ENCODE peak calls at places on chromosomes 13 and 19, in five cellular contexts. E is psoas muscle, I is heart left ventricle, Y is transverse colon, B is upper lobe of left lung. L is an unnamed sample.
A peak's percentile ranks its signal among the peaks of the same experiment; 100 is the strongest.

GRCh38 chr19:51294211-51294976 is 17.1 kb upstream of the IGLON5 start:
- DNase-seq in E (no peak), I (no peak), Y (no peak), B (no peak), L (no peak)

GRCh38 chr13:20193924-20194631 is 1.3 kb upstream of the GJB2 start:
- DNase-seq in E (no peak), I (no peak), Y (no peak), B (no peak), L (peak; percentile 29)

GRCh38 chr13:20136781-20137703 is 23.8 kb downstream of the GJA3 start:
- DNase-seq in E (no peak), I (no peak), Y (peak; percentile 67), B (no peak), L (no peak)

GRCh38 chr13:18954254-18954653 is 227.4 kb downstream of the TUBA3C start:
- DNase-seq in E (no peak), I (peak; percentile 20), Y (no peak), B (no peak), L (no peak)

GRCh38 chr13:57641071-57641470 is 9.5 kb downstream of the PCDH17 start:
- DNase-seq in E (no peak), I (no peak), Y (no peak), B (no peak), L (no peak)

GRCh38 chr13:44365008-44365407 is 8.6 kb upstream of the SERP2 start:
- DNase-seq in E (no peak), I (no peak), Y (no peak), B (no peak), L (no peak)

GRCh38 chr19:8041553-8041952 is 11.0 kb upstream of the CCL25 start:
- DNase-seq in E (no peak), I (no peak), Y (no peak), B (no peak), L (no peak)

GRCh38 chr19:40365613-40366401 is 17.3 kb downstream of the PLD3 start:
- DNase-seq in E (no peak), I (peak; percentile 79), Y (peak; percentile 50), B (peak; percentile 84), L (peak; percentile 8)

GRCh38 chr19:41409288-41409687 is 11.7 kb downstream of the BCKDHA start:
- DNase-seq in E (no peak), I (no peak), Y (no peak), B (peak; percentile 84), L (no peak)

GRCh38 chr13:102040812-102041211 is 361.0 kb downstream of the FGF14 start:
- DNase-seq in E (no peak), I (no peak), Y (no peak), B (no peak), L (no peak)

GRCh38 chr13:103134271-103134670 is 68.1 kb upstream of the SLC10A2 start:
- DNase-seq in E (no peak), I (no peak), Y (no peak), B (no peak), L (no peak)

GRCh38 chr13:36192166-36192565 is 22.2 kb downstream of the SOHLH2 start:
- DNase-seq in E (no peak), I (no peak), Y (no peak), B (no peak), L (no peak)

GRCh38 chr19:38731654-38732301 is 12.5 kb downstream of the CAPN12 start:
- DNase-seq in E (no peak), I (peak; percentile 48), Y (peak; percentile 75), B (peak; percentile 85), L (no peak)

GRCh38 chr13:78593652-78594494 is 9.5 kb downstream of the POU4F1 start:
- DNase-seq in E (no peak), I (no peak), Y (no peak), B (no peak), L (no peak)

GRCh38 chr19:39083983-39084731 is at the start of gene ACP7:
- DNase-seq in E (no peak), I (no peak), Y (no peak), B (no peak), L (no peak)

GRCh38 chr13:50513528-50513863 is 330.0 kb downstream of the DLEU7 start:
- DNase-seq in E (no peak), I (no peak), Y (no peak), B (no peak), L (no peak)

GRCh38 chr13:28337196-28338045 is 157.5 kb downstream of the FLT1 start:
- DNase-seq in E (no peak), I (no peak), Y (no peak), B (no peak), L (no peak)

GRCh38 chr13:20271441-20271840 is 39.3 kb upstream of the GJB6 start:
- DNase-seq in E (no peak), I (no peak), Y (no peak), B (no peak), L (no peak)

GRCh38 chr19:3646336-3647092 is 19.9 kb upstream of the CACTIN start:
- DNase-seq in E (no peak), I (no peak), Y (no peak), B (no peak), L (no peak)

GRCh38 chr19:56144816-56145215 is 3.7 kb downstream of the ZNF444 start:
- DNase-seq in E (no peak), I (no peak), Y (no peak), B (no peak), L (no peak)

GRCh38 chr19:10183926-10184325 is 10.8 kb downstream of the DNMT1 start:
- DNase-seq in E (no peak), I (no peak), Y (no peak), B (no peak), L (no peak)

GRCh38 chr13:97976551-97977375 is 23.3 kb downstream of the IPO5 start:
- DNase-seq in E (peak; percentile 94), I (peak; percentile 64), Y (peak; percentile 16), B (peak; percentile 23), L (no peak)

GRCh38 chr19:6362024-6362344 is 653 bp downstream of the CLPP start:
- DNase-seq in E (no peak), I (no peak), Y (no peak), B (no peak), L (no peak)

GRCh38 chr13:31221057-31221456 is 21.3 kb downstream of the B3GLCT start:
- DNase-seq in E (no peak), I (no peak), Y (no peak), B (no peak), L (no peak)

GRCh38 chr13:25329706-25330105 is 28.3 kb downstream of the NUP58 start:
- DNase-seq in E (no peak), I (no peak), Y (no peak), B (no peak), L (no peak)

DNA sequence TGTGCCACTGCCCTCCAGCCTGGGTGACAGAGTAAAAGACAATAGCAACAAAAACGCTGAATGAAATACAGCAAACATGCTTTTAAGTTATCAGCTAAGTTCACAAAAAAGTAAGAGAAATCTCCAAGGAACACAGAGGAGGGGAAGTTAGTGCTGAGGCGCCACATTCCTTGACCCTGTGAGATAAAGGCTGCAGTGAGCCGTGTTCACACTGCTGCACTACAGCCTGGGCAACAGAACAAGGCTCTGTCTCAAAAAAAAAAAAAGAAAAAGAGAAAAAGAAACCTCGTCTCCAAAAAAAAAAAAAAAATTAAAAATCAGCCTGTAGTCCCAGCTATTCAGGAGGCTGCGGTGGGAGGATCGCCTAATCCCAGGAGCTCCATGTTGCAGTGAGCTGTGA is 16.3 kb upstream of the DOCK6 start:
- DNase-seq in E (no peak), I (no peak), Y (no peak), B (no peak), L (no peak)
- H3K27ac ChIP-seq in E (no peak overlapping the region), I (peak overlapping the region; percentile 39), Y (no peak overlapping the region), B (no peak overlapping the region), L (no peak overlapping the region)

DNA sequence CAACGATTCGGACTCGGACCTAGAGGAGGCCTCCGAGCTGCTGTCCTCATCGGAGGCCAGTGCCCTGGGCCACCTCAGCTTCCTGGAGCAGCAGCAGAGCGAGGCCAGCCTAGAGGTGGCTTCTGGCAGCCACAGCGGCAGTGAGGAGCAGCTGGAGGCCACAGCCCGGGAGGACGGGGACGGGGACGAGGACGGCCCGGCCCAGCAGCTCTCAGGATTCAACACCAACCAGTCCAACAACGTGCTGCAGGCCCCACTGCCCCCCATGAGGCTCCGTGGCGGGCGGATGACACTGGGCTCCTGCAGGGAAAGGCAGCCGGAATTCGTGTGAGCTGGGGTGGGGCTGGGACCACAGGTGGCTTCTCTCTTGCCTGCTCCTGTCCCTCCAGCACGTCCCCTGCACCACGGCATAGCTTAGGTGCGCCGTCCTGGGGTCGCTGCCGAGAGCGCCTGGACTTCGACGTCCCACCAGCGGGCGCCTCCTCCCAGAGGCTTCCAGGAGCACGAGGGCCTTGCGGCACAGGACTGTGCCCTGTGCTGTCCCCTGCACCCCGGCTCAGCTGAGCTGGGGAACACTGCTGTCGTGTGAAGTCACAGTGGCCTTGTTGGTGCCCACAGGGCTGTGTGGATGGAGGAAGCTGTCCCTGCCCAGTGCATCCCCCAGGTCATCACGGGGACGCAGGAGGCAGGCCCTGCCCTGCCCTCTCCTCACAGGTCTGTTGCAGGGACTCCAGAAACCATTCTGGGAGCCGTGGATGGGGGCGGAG is 9.3 kb downstream of the POLR2E start:
- DNase-seq in E (peak; percentile 59), I (no peak), Y (no peak), B (no peak), L (no peak)
- H3K4me1 ChIP-seq in E (no peaks in the 10 kb centered on the region), I (peaks cover 3% of the 10 kb centered on the region), Y (peaks cover 3% of the 10 kb centered on the region), B (peaks cover 48% of the 10 kb centered on the region), L (peaks cover 66% of the 10 kb centered on the region)

GRCh38 chr19:16366433-16367268 is 42.0 kb downstream of the KLF2 start:
- DNase-seq in E (peak; percentile 65), I (no peak), Y (no peak), B (no peak), L (no peak)
- H3K4me3 ChIP-seq in E (peak overlapping the region; percentile 30), I (no peak overlapping the region), Y (no peak overlapping the region), B (no peak overlapping the region), L (peak overlapping the region; percentile 80)

GRCh38 chr19:15441317-15441716 is 8.4 kb downstream of the WIZ start:
- DNase-seq in E (no peak), I (no peak), Y (no peak), B (no peak), L (no peak)

GRCh38 chr19:15439821-15440641 is 9.7 kb downstream of the WIZ start:
- DNase-seq in E (peak; percentile 42), I (peak; percentile 65), Y (no peak), B (no peak), L (no peak)

GRCh38 chr19:15443838-15444237 is 5.9 kb downstream of the WIZ start:
- DNase-seq in E (peak; percentile 88), I (peak; percentile 75), Y (no peak), B (no peak), L (no peak)

GRCh38 chr19:15443325-15443724 is 6.4 kb downstream of the WIZ start:
- DNase-seq in E (peak; percentile 48), I (no peak), Y (no peak), B (no peak), L (no peak)

GRCh38 chr19:15442142-15442920 is 7.4 kb downstream of the WIZ start:
- DNase-seq in E (peak; percentile 37), I (no peak), Y (no peak), B (no peak), L (no peak)
- H3K27ac ChIP-seq in E (no peak overlapping the region), I (no peak overlapping the region), Y (no peak overlapping the region), B (no peak overlapping the region), L (no peak overlapping the region)

GRCh38 chr19:18418725-18419194 is 438 bp upstream of the SSBP4 start:
- DNase-seq in E (peak; percentile 75), I (peak; percentile 77), Y (peak; percentile 46), B (no peak), L (peak; percentile 53)
- H3K4me1 ChIP-seq in E (peaks cover 38% of the 10 kb centered on the region), I (peaks cover 47% of the 10 kb centered on the region), Y (peaks cover 40% of the 10 kb centered on the region), B (peaks cover 87% of the 10 kb centered on the region), L (peaks cover 84% of the 10 kb centered on the region)

L was measured in CD8-positive, alpha-beta memory T cell.